ENCODE peak calls at places on chromosomes 3 and 15, in seven cellular contexts. F is astrocyte of the spinal cord; C is GM19239; Q is midbrain; T is activated CD8-positive, alpha-beta T cell treated with anti-CD3 and anti-CD28 coated beads, Interleukin-2, amount 10 ng/mL, durations not matched to agents 7 days and 5 days; E is heart right ventricle; G is thyroid gland. N is an unnamed sample.

GRCh38 chr3:127775398-127776109 is 46.8 kb downstream of the MGLL start:
- DNase-seq in F (peak; percentile 73), E (peak; percentile 78), T (no peak), C (no peak), G (no peak), Q (peak; percentile 11), N (no peak)

GRCh38 chr3:142972092-142972753 is 8.7 kb upstream of the PAQR9 start:
- DNase-seq in Q (no peak), G (no peak), T (no peak), C (no peak), F (no peak), E (no peak), N (no peak)

GRCh38 chr3:10996345-10997050 is 4.0 kb downstream of the SLC6A1 start:
- DNase-seq in G (no peak), Q (peak; percentile 76), T (no peak), F (no peak), C (no peak), E (no peak), N (no peak)

GRCh38 chr3:51966941-51967383 is 292 bp downstream of the PCBP4 start:
- DNase-seq in F (no peak), C (no peak), T (no peak), E (no peak), G (no peak), Q (no peak), N (no peak)

GRCh38 chr3:127371846-127372245 is 84.0 kb upstream of the PRR20G start:
- DNase-seq in E (no peak), C (no peak), G (no peak), F (no peak), Q (no peak), T (no peak), N (no peak)

GRCh38 chr15:101252836-101253235 is 988 bp upstream of the CHSY1 start:
- DNase-seq in E (no peak), Q (no peak), G (no peak), F (no peak), C (no peak), T (no peak), N (no peak)

GRCh38 chr15:37046876-37047614 is 53.3 kb downstream of the MEIS2 start:
- DNase-seq in T (no peak), G (no peak), Q (no peak), F (peak; percentile 63), C (no peak), E (no peak), N (no peak)

GRCh38 chr3:48926425-48927392 is 8.1 kb downstream of the ARIH2 start:
- DNase-seq in F (no peak), C (no peak), G (peak; percentile 40), Q (no peak), E (no peak), T (no peak), N (no peak)

GRCh38 chr3:30747771-30748281 is 141.4 kb downstream of the TGFBR2 start:
- DNase-seq in Q (no peak), C (no peak), E (no peak), G (no peak), F (peak; percentile 60), T (no peak), N (no peak)

GRCh38 chr15:94036156-94036555 is 195.2 kb upstream of the MCTP2 start:
- DNase-seq in T (no peak), C (no peak), F (no peak), G (no peak), E (no peak), Q (no peak), N (no peak)

GRCh38 chr3:126620743-126621142 is 34.2 kb downstream of the TXNRD3 start:
- DNase-seq in C (no peak), Q (no peak), T (no peak), E (no peak), G (no peak), F (no peak), N (no peak)

GRCh38 chr3:129732200-129732876 is 125.9 kb upstream of the PLXND1 start:
- DNase-seq in T (no peak), F (peak; percentile 17), Q (no peak), C (no peak), G (no peak), E (no peak), N (no peak)

GRCh38 chr3:77254967-77255831 is 215.3 kb downstream of the ROBO2 start:
- DNase-seq in F (peak; percentile 62), E (peak; percentile 40), C (peak; percentile 6), G (peak; percentile 27), T (peak; percentile 32), Q (peak; percentile 70), N (no peak)

GRCh38 chr3:184539801-184540440 is 21.7 kb upstream of the EPHB3 start:
- DNase-seq in G (no peak), F (no peak), C (no peak), T (no peak), E (no peak), Q (no peak), N (no peak)

GRCh38 chr3:82080792-82081191 is 319.3 kb upstream of the GBE1 start:
- DNase-seq in E (no peak), C (no peak), G (no peak), Q (no peak), T (no peak), F (peak; percentile 20), N (no peak)

GRCh38 chr15:52764731-52765130 is 25.4 kb downstream of the ONECUT1 start:
- DNase-seq in G (no peak), Q (no peak), F (no peak), C (no peak), T (no peak), E (no peak), N (no peak)

GRCh38 chr3:116267139-116267538 is 178.1 kb downstream of the LSAMP start:
- DNase-seq in E (no peak), Q (no peak), T (no peak), F (no peak), C (no peak), G (no peak), N (no peak)

GRCh38 chr3:115875460-115875859 is 252.2 kb downstream of the GAP43 start:
- DNase-seq in Q (no peak), F (no peak), T (no peak), G (no peak), E (no peak), C (no peak), N (no peak)

GRCh38 chr3:112856537-112856936 is 9.9 kb upstream of the CD200R1L start:
- DNase-seq in C (no peak), E (no peak), Q (no peak), G (no peak), F (no peak), T (peak; percentile 64), N (no peak)

GRCh38 chr3:67640023-67640660 is 14.3 kb downstream of the SUCLG2 start:
- DNase-seq in C (no peak), E (no peak), F (peak; percentile 17), T (no peak), Q (no peak), G (no peak), N (no peak)

GRCh38 chr3:26984601-26985000 is 362.0 kb downstream of the LRRC3B start:
- DNase-seq in Q (no peak), T (no peak), C (no peak), F (no peak), E (no peak), G (no peak), N (no peak)

GRCh38 chr3:54087581-54088410 is 34.6 kb upstream of the CACNA2D3 start:
- DNase-seq in E (no peak), Q (no peak), F (no peak), T (no peak), C (no peak), G (peak; percentile 14), N (no peak)